ENCODE peak calls at places on chromosomes 6 and 20, in four cellular contexts. X is PC-3, P is fibroblast of lung, V is mucosa of descending colon. G is an unnamed sample.

GRCh38 chr6:138774370-138774769 is 801 bp downstream of the CCDC28A start:
- DNase-seq in X (no peak), P (no peak), V (no peak), G (no peak)

GRCh38 chr6:158253248-158253647 is 59.0 kb upstream of the TULP4 start:
- DNase-seq in X (no peak), P (no peak), V (no peak), G (no peak)

GRCh38 chr6:46329568-46329967 is 158.8 kb upstream of the ENPP5 start:
- DNase-seq in X (no peak), P (peak; percentile 76), V (no peak), G (no peak)

GRCh38 chr6:2852921-2853322 is 11.3 kb upstream of the SERPINB1 start:
- DNase-seq in X (no peak), P (no peak), V (no peak), G (no peak)

GRCh38 chr20:62052842-62053464 is 12.7 kb downstream of the TAF4 start:
- DNase-seq in X (no peak), P (no peak), V (no peak), G (no peak)

GRCh38 chr20:25249198-25249931 is 1.5 kb downstream of the PYGB start:
- DNase-seq in X (peak; percentile 50), P (peak; percentile 25), V (no peak), G (no peak)

GRCh38 chr20:34985439-34986310 is 30.0 kb downstream of the MYH7B start:
- DNase-seq in X (no peak), P (no peak), V (peak; percentile 31), G (no peak)

GRCh38 chr6:85129881-85130280 is 320.0 kb upstream of the NT5E start:
- DNase-seq in X (peak; percentile 40), P (no peak), V (no peak), G (no peak)

GRCh38 chr6:107820571-107821261 is 3.4 kb downstream of the SCML4 start:
- DNase-seq in X (no peak), P (peak; percentile 27), V (peak; percentile 34), G (peak; percentile 53)

GRCh38 chr6:160238234-160238633 is 20.4 kb downstream of the SLC22A2 start:
- DNase-seq in X (peak; percentile 58), P (peak; percentile 34), V (no peak), G (no peak)

GRCh38 chr20:50373674-50374286 is 136.4 kb upstream of the PTPN1 start:
- DNase-seq in X (peak; percentile 87), P (peak; percentile 25), V (no peak), G (no peak)

GRCh38 chr6:133854633-133855598 is 34.0 kb upstream of the TCF21 start:
- DNase-seq in X (no peak), P (no peak), V (no peak), G (no peak)

GRCh38 chr6:1144842-1145755 is 166.8 kb upstream of the FOXQ1 start:
- DNase-seq in X (no peak), P (peak; percentile 43), V (no peak), G (no peak)

GRCh38 chr6:169391473-169392071 is 137.9 kb upstream of the THBS2 start:
- DNase-seq in X (no peak), P (no peak), V (no peak), G (no peak)

GRCh38 chr20:58711266-58712051 is 18.9 kb downstream of the NPEPL1 start:
- DNase-seq in X (no peak), P (no peak), V (peak; percentile 5), G (no peak)

GRCh38 chr6:156953478-156954146 is 176.4 kb downstream of the ARID1B start:
- DNase-seq in X (peak; percentile 89), P (peak; percentile 99), V (no peak), G (peak; percentile 79)

GRCh38 chr6:22899446-22899845 is 330.1 kb downstream of the HDGFL1 start:
- DNase-seq in X (no peak), P (peak; percentile 49), V (no peak), G (no peak)

GRCh38 chr20:43832096-43832816 is 82.4 kb upstream of the TOX2 start:
- DNase-seq in X (no peak), P (no peak), V (no peak), G (no peak)

GRCh38 chr6:146905313-146905712 is 298.9 kb upstream of the STXBP5 start:
- DNase-seq in X (peak; percentile 96), P (peak; percentile 82), V (no peak), G (no peak)

GRCh38 chr20:2527762-2528161 is 8.6 kb upstream of the TMC2 start:
- DNase-seq in X (no peak), P (no peak), V (no peak), G (no peak)

GRCh38 chr20:58906111-58906510 is 53.6 kb downstream of the GNAS start:
- DNase-seq in X (no peak), P (no peak), V (no peak), G (no peak)

GRCh38 chr6:129432738-129433137 is 277.2 kb downstream of the ARHGAP18 start:
- DNase-seq in X (peak; percentile 31), P (no peak), V (no peak), G (no peak)

GRCh38 chr6:77040566-77041195 is 422.6 kb downstream of the HTR1B start:
- DNase-seq in X (no peak), P (peak; percentile 18), V (no peak), G (no peak)

GRCh38 chr6:109292420-109292819 is 89.8 kb downstream of the CD164 start:
- DNase-seq in X (no peak), P (no peak), V (peak; percentile 64), G (no peak)

GRCh38 chr20:7410150-7410549 is 530.1 kb downstream of the HAO1 start:
- DNase-seq in X (peak; percentile 8), P (no peak), V (no peak), G (no peak)

GRCh38 chr6:112029045-112029822 is 24.7 kb upstream of the CCN6 start:
- DNase-seq in X (peak; percentile 63), P (peak; percentile 53), V (peak; percentile 62), G (peak; percentile 44)

GRCh38 chr6:13272131-13273046 is 55.9 kb downstream of the TBC1D7 start:
- DNase-seq in X (no peak), P (peak; percentile 63), V (peak; percentile 50), G (no peak)

GRCh38 chr6:134171517-134171916 is 119.1 kb upstream of the SLC2A12 start:
- DNase-seq in X (no peak), P (no peak), V (no peak), G (no peak)

GRCh38 chr6:2839195-2839981 is 2.3 kb downstream of the SERPINB1 start:
- DNase-seq in X (peak; percentile 98), P (peak; percentile 78), V (peak; percentile 61), G (no peak)

GRCh38 chr20:47150403-47151152 is 205.9 kb downstream of the ZMYND8 start:
- DNase-seq in X (peak; percentile 82), P (peak; percentile 70), V (peak; percentile 67), G (no peak)

GRCh38 chr6:15517600-15517999 is 145.2 kb downstream of the DTNBP1 start:
- DNase-seq in X (no peak), P (no peak), V (peak; percentile 15), G (no peak)

GRCh38 chr6:165298426-165298825 is 11.0 kb downstream of the C6orf118 start:
- DNase-seq in X (no peak), P (no peak), V (no peak), G (no peak)

GRCh38 chr6:152380993-152381898 is 255.9 kb downstream of the SYNE1 start:
- DNase-seq in X (peak; percentile 77), P (peak; percentile 98), V (peak; percentile 47), G (no peak)

GRCh38 chr20:59933296-59933848 is at the start of gene SYCP2:
- DNase-seq in X (no peak), P (peak; percentile 25), V (peak; percentile 64), G (peak; percentile 40)

GRCh38 chr6:95352064-95352463 is 225.3 kb upstream of the MANEA start:
- DNase-seq in X (peak; percentile 4), P (no peak), V (no peak), G (no peak)

GRCh38 chr6:73264446-73264845 is 1.4 kb upstream of the KHDC1 start:
- DNase-seq in X (peak; percentile 70), P (no peak), V (no peak), G (no peak)

GRCh38 chr6:122043421-122043820 is 356.0 kb upstream of the HSF2 start:
- DNase-seq in X (no peak), P (peak; percentile 25), V (no peak), G (no peak)

GRCh38 chr6:122050226-122050755 is 349.2 kb upstream of the HSF2 start:
- DNase-seq in X (no peak), P (no peak), V (no peak), G (no peak)

GRCh38 chr6:122052501-122052900 is 347.0 kb upstream of the HSF2 start:
- DNase-seq in X (no peak), P (no peak), V (no peak), G (no peak)

GRCh38 chr6:122049341-122049740 is 350.1 kb upstream of the HSF2 start:
- DNase-seq in X (no peak), P (peak; percentile 46), V (no peak), G (no peak)

DNA sequence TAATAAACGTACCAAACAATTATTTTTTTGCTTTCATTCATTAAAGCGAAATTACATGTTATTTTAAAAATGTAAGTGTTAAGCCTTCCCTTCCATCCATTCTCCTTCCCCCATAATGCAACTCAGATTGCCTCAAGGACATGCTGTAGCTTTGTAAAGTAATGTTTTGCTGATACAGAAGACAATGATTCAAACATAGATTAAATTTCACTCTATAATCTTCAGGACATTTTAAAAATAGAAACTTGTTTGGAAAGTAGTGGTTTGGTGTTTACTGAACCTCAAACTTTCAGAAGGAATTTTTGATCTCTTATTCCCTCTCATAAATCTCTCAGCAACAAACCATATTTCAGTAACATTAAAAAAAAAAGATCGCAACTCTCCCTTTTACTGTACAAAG is 350.9 kb upstream of the HSF2 start:
- DNase-seq in X (no peak), P (no peak), V (no peak), G (no peak)
- H3K4me3 ChIP-seq in X (no peak overlapping the region), P (no peak overlapping the region), V (no peak overlapping the region), G (no peak overlapping the region)

GRCh38 chr6:143061597-143062385 is 1.1 kb downstream of the AIG1 start:
- DNase-seq in X (no peak), P (peak; percentile 36), V (no peak), G (no peak)
- H3K4me3 ChIP-seq in X (peak overlapping the region; percentile 90), P (peak overlapping the region; percentile 73), V (no peak overlapping the region), G (peak overlapping the region; percentile 73)

DNA sequence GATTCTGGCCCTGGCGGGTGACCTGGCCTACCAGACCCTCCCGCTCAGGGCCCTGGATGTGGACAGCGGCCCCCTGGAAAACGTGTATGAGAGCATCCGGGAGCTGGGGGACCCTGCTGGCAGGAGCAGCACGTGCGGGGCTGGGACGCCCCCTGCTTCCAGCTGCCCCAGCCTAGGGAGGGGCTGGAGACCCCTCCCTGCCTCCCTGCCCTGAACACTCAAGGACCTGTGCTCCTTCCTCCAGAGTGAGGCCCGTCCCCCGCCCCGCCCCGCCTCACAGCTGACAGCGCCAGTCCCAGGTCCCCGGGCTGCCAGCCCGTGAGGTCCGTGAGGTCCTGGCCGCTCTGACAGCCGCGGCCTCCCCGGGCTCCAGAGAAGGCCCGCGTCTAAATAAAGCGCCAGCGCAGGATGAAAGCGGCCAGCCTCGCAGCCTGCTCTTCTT is 868 bp upstream of the SLC2A4RG start:
- DNase-seq in X (no peak), P (peak; percentile 16), V (peak; percentile 86), G (no peak)
- H3K4me3 ChIP-seq in X (no peak overlapping the region), P (no peak overlapping the region), V (no peak overlapping the region), G (peak overlapping the region; percentile 99)

DNA sequence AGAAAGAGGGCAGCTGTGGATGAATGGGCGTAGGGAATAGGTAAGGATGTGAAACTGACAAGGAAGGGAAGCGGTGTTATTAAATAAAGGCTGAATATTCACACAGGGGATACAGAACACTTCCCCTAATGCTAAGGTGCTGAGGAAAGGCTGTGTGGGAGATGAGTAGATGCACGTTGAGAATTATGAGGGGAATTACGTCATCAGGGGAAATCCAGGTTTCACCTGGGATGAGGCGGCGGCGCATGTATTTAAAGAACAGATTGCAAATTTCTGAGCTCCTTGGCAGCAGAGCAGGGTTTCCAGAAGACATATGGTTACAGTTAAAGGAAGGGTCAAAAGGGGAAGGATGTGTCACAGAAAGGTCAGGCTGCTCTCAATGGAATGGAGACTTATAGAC is 28.7 kb upstream of the EDN1 start:
- DNase-seq in X (no peak), P (no peak), V (peak; percentile 59), G (no peak)
- H3K4me3 ChIP-seq in X (no peak overlapping the region), P (no peak overlapping the region), V (no peak overlapping the region), G (no peak overlapping the region)